ENCODE peak calls at places on chromosomes 7 and 10, in seven cellular contexts. Y is mesenchymal stem cell, F is mesendoderm, Z is IMR-90, O is H9, Q is H1, C is trophoblast cell. V is an unnamed sample.

GRCh38 chr10:46520381-46520780 is 36.1 kb downstream of the GPRIN2 start:
- DNase-seq in Z (no peak), C (no peak), Y (no peak), Q (no peak), F (no peak), O (no peak), V (no peak)

GRCh38 chr10:114629824-114630430 is 28.1 kb downstream of the ABLIM1 start:
- DNase-seq in O (no peak), Z (peak), Y (no peak), F (no peak), Q (no peak), C (no peak), V (no peak)

GRCh38 chr7:46178685-46179084 is 257.6 kb upstream of the IGFBP3 start:
- DNase-seq in Q (no peak), Z (peak), C (no peak), F (peak), O (no peak), Y (no peak), V (no peak)

GRCh38 chr10:102660891-102661613 is 16.8 kb downstream of the TRIM8 start:
- DNase-seq in Q (peak), Z (peak), C (peak), Y (peak), O (peak), F (no peak), V (no peak)

GRCh38 chr7:131533151-131533559 is 23.3 kb downstream of the PODXL start:
- DNase-seq in Y (no peak), C (no peak), Q (no peak), F (no peak), O (peak), Z (no peak), V (no peak)

GRCh38 chr10:100019824-100020160 is 10.0 kb upstream of the DNMBP start:
- DNase-seq in Y (peak), Z (no peak), Q (no peak), C (no peak), F (peak), O (peak), V (no peak)

GRCh38 chr7:3955751-3956696 is 655.0 kb downstream of the SDK1 start:
- DNase-seq in Z (peak), O (no peak), F (peak), Y (peak), C (no peak), Q (no peak), V (no peak)

GRCh38 chr10:5882961-5883360 is 6.7 kb downstream of the ANKRD16 start:
- DNase-seq in Z (no peak), F (no peak), Q (no peak), O (no peak), C (no peak), Y (no peak), V (no peak)

GRCh38 chr7:29355388-29355787 is 160.8 kb downstream of the CHN2 start:
- DNase-seq in Q (no peak), Z (no peak), C (no peak), Y (no peak), O (no peak), F (no peak), V (no peak)

GRCh38 chr7:12389089-12389700 is 14.5 kb downstream of the VWDE start:
- DNase-seq in Y (peak), C (peak), O (peak), Z (peak), F (peak), Q (no peak), V (peak)

GRCh38 chr10:60353519-60354258 is 36.0 kb downstream of the ANK3 start:
- DNase-seq in O (no peak), Q (no peak), F (peak), Z (peak), Y (peak), C (no peak), V (no peak)

GRCh38 chr7:77950548-77950947 is 152.0 kb downstream of the PHTF2 start:
- DNase-seq in Q (no peak), Y (no peak), O (no peak), C (no peak), F (no peak), Z (no peak), V (no peak)

GRCh38 chr7:77958436-77958835 is 159.9 kb downstream of the PHTF2 start:
- DNase-seq in C (no peak), O (no peak), F (no peak), Y (no peak), Q (no peak), Z (no peak), V (no peak)

GRCh38 chr7:77959080-77959479 is 160.5 kb downstream of the PHTF2 start:
- DNase-seq in O (no peak), Z (no peak), C (no peak), F (no peak), Q (no peak), Y (no peak), V (no peak)

GRCh38 chr7:77954773-77955562 is 156.4 kb downstream of the PHTF2 start:
- DNase-seq in Z (peak), F (no peak), C (no peak), O (no peak), Y (peak), Q (no peak), V (no peak)
- H2AK5ac ChIP-seq in Z (no peak), F (no peak), C (no peak), O (no peak), Y (no peak), Q (no peak), V (no peak)

DNA sequence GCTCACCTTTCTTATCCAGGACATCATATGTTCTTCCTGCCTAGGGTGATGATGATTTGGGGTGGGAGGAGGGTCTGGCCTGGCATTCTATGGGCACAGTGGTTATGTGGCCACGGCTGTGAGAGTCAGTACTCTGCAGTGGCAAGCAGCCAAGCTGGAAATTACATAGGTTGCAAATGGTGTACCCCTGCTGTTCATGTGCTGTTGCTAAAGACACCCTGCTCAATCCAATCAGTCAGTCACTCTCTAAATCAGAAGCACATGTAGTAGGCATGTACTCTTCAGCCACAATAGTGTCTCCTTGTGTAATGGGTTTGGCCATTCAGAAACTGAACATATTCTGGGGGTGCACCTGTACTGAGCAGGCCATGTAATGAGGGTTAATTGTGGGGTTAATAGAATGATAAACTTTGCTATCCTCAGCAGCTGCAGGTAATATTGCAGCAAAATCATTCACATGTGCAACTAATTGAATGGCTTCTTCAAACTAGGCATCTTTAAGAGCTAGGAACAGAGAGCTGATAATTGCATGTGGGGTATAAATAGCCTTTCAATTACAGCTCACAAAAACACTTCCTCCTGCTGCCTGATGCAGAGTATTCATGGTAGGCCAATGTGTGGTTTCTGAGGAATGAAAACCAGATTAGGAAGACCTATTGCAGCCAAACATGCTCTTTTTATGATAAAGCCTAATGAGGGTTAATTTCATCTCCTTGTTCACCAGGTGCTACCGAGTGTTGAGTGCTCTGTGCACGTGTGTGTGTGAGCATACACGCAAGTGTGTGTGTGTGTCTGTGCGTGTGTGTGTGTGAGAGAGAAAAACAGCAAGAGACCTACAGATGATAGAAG is 448.9 kb upstream of the ANKRD30A start:
- DNase-seq in F (no peak), Q (no peak), C (no peak), Y (peak), Z (peak), O (no peak), V (no peak)
- H2AK5ac ChIP-seq in F (no peak), Q (no peak), C (no peak), Y (peak), Z (peak), O (no peak), V (no peak)

DNA sequence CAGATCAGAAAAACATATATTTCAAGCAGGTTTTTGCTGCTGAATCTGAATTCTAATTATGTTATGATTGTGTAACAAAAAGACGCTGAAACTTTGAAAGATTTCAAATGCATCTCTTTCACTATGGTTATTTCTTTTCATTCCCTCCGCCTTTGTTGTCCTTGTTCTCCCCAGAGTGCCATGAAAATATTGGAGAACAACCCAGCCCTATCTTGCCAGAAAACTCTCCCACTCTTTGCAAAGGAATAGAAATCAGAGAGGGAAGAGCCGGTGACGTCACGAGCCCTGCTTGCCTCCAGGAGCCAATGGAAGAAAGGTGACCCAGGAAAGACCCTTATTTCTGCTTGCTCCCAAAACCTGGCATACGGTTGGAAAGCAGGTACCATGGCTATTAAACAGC is 3.4 kb downstream of the GFRA1 start:
- DNase-seq in F (no peak), Z (no peak), Y (no peak), C (no peak), Q (no peak), O (no peak), V (no peak)
- H2AK5ac ChIP-seq in F (no peak), Z (no peak), Y (no peak), C (no peak), Q (no peak), O (no peak), V (no peak)

DNA sequence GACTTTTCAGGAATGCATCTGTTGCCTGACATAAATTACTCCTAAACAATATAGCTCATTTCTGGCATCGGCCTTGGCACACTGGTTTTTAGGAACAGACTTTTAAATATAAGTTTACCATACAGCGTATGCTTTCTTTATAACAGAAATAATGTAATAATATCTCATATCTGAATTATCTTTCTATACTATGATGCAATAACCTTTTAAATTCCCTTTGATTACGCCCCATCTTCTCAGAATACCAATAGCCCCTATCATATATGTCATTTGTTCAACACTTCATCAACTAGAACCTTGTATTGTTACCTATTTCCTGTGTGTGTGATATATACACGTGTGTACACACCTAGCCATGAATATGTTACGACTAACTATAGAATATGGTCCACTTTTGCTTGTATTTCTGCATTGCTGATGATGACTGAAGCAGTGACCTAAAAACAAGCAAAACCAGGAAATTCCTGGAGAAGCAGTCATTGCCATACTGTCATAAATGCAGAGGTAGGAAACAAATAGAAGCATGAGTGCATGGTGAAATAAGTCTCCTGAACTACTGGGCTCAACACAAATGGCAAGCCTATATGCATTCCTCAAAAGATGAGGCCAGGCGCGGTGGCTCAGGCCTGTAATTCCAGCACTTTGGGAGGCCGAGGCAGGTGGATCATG is 618.4 kb upstream of the NRP1 start:
- DNase-seq in Q (no peak), Y (peak), F (no peak), Z (peak), C (peak), O (no peak), V (no peak)
- H2AK5ac ChIP-seq in Q (no peak), Y (no peak), F (no peak), Z (no peak), C (no peak), O (no peak), V (no peak)

GRCh38 chr7:34720289-34720688 is 62.3 kb downstream of the NPSR1 start:
- DNase-seq in F (no peak), Q (no peak), C (no peak), Z (no peak), Y (no peak), O (no peak), V (no peak)
- H2AK5ac ChIP-seq in F (no peak), Q (no peak), C (no peak), Z (no peak), Y (no peak), O (no peak), V (no peak)

GRCh38 chr7:424961-425793 is 94.5 kb downstream of the PDGFA start:
- DNase-seq in Z (no peak), O (no peak), Q (peak), F (no peak), C (no peak), Y (no peak), V (no peak)
- H2AK5ac ChIP-seq in Z (no peak), O (no peak), Q (peak), F (no peak), C (no peak), Y (no peak), V (peak)

DNA sequence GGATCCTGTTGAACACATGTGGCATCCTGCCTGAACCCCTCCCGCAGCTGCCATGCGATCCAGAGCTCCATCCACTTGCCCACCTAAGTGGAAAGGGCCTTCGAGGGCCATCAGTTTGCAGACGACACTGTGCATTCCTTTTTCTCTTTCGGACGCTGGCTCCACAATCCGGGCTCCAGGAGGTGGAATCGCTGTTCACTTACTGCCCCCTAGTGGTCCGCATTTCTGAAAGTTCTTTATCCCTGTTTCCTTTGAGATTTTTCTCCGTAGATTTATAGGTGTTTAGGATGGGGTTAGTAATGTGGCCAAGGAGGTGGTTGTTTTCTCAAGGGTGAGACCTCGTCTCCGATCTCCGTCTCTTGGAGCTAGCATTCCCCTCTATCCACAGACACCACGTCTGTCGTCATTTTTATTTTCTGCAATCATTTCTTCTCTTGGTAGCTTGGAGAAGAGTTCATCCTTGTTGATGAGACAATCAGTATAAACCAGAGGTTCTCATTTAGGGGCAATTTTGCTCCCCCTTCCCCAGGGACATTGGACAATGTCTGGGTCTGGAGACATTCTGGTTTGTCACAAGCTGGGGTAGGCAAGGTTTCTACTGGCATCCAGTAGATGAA is 204.6 kb downstream of the ARHGAP21 start:
- DNase-seq in O (peak), Y (peak), Z (peak), F (peak), Q (peak), C (peak), V (peak)
- H2AK5ac ChIP-seq in O (no peak), Y (no peak), Z (no peak), F (no peak), Q (no peak), C (no peak), V (no peak)

V was measured in neuronal stem cell.